ENCODE peak calls at places on chromosomes 11 and 22, in seven cellular contexts. One of them, this sample, is unnamed.

GRCh38 chr11:132475046-132475445 is 1057.3 kb downstream of the OPCML start:
- DNase-seq in upper lobe of right lung: no peak
- DNase-seq in astrocyte of the cerebellum: no peak
- DNase-seq in Peyer's patch: no peak
- DNase-seq in psoas muscle: no peak
- DNase-seq in endodermal cell: no peak
- DNase-seq in cardiac fibroblast: peak; percentile 9
- DNase-seq in this sample: no peak

GRCh38 chr22:46528121-46528610 is 9.3 kb downstream of the CELSR1 start:
- DNase-seq in upper lobe of right lung: no peak
- DNase-seq in astrocyte of the cerebellum: no peak
- DNase-seq in Peyer's patch: no peak
- DNase-seq in psoas muscle: no peak
- DNase-seq in endodermal cell: peak; percentile 62
- DNase-seq in cardiac fibroblast: peak; percentile 59
- DNase-seq in this sample: no peak

GRCh38 chr11:10387209-10388083 is 67.6 kb upstream of the AMPD3 start:
- DNase-seq in upper lobe of right lung: no peak
- DNase-seq in astrocyte of the cerebellum: peak; percentile 99
- DNase-seq in Peyer's patch: no peak
- DNase-seq in psoas muscle: peak; percentile 77
- DNase-seq in endodermal cell: no peak
- DNase-seq in cardiac fibroblast: peak; percentile 68
- DNase-seq in this sample: peak; percentile 81

GRCh38 chr11:108388576-108388975 is 78.8 kb downstream of the C11orf65 start:
- DNase-seq in upper lobe of right lung: no peak
- DNase-seq in astrocyte of the cerebellum: no peak
- DNase-seq in Peyer's patch: no peak
- DNase-seq in psoas muscle: no peak
- DNase-seq in endodermal cell: no peak
- DNase-seq in cardiac fibroblast: no peak
- DNase-seq in this sample: no peak

GRCh38 chr11:59192446-59193020 is 20.2 kb downstream of the MPEG1 start:
- DNase-seq in upper lobe of right lung: no peak
- DNase-seq in astrocyte of the cerebellum: no peak
- DNase-seq in Peyer's patch: no peak
- DNase-seq in psoas muscle: no peak
- DNase-seq in endodermal cell: no peak
- DNase-seq in cardiac fibroblast: no peak
- DNase-seq in this sample: no peak

GRCh38 chr11:62689421-62690183 is at the start of gene LRRN4CL:
- DNase-seq in upper lobe of right lung: no peak
- DNase-seq in astrocyte of the cerebellum: peak; percentile 73
- DNase-seq in Peyer's patch: no peak
- DNase-seq in psoas muscle: peak; percentile 90
- DNase-seq in endodermal cell: no peak
- DNase-seq in cardiac fibroblast: peak; percentile 94
- DNase-seq in this sample: peak; percentile 96

GRCh38 chr11:14577835-14578529 is 57.8 kb upstream of the PSMA1 start:
- DNase-seq in upper lobe of right lung: no peak
- DNase-seq in astrocyte of the cerebellum: no peak
- DNase-seq in Peyer's patch: no peak
- DNase-seq in psoas muscle: no peak
- DNase-seq in endodermal cell: no peak
- DNase-seq in cardiac fibroblast: no peak
- DNase-seq in this sample: no peak

GRCh38 chr11:41954034-41954433 is 494.6 kb upstream of the LRRC4C start:
- DNase-seq in upper lobe of right lung: no peak
- DNase-seq in astrocyte of the cerebellum: peak; percentile 20
- DNase-seq in Peyer's patch: no peak
- DNase-seq in psoas muscle: no peak
- DNase-seq in endodermal cell: no peak
- DNase-seq in cardiac fibroblast: peak; percentile 74
- DNase-seq in this sample: no peak

GRCh38 chr22:47063606-47064005 is 301.2 kb downstream of the TBC1D22A start:
- DNase-seq in upper lobe of right lung: no peak
- DNase-seq in astrocyte of the cerebellum: no peak
- DNase-seq in Peyer's patch: no peak
- DNase-seq in psoas muscle: no peak
- DNase-seq in endodermal cell: peak; percentile 32
- DNase-seq in cardiac fibroblast: no peak
- DNase-seq in this sample: no peak

GRCh38 chr11:57325735-57326048 is 940 bp upstream of the TNKS1BP1 start:
- DNase-seq in upper lobe of right lung: peak; percentile 84
- DNase-seq in astrocyte of the cerebellum: no peak
- DNase-seq in Peyer's patch: no peak
- DNase-seq in psoas muscle: peak; percentile 82
- DNase-seq in endodermal cell: no peak
- DNase-seq in cardiac fibroblast: no peak
- DNase-seq in this sample: no peak

GRCh38 chr11:128579790-128580504 is 7.4 kb downstream of the ETS1 start:
- DNase-seq in upper lobe of right lung: no peak
- DNase-seq in astrocyte of the cerebellum: no peak
- DNase-seq in Peyer's patch: no peak
- DNase-seq in psoas muscle: no peak
- DNase-seq in endodermal cell: no peak
- DNase-seq in cardiac fibroblast: peak; percentile 78
- DNase-seq in this sample: no peak

GRCh38 chr22:48889209-48889830 is 938.4 kb downstream of the BRD1 start:
- DNase-seq in upper lobe of right lung: peak; percentile 23
- DNase-seq in astrocyte of the cerebellum: no peak
- DNase-seq in Peyer's patch: no peak
- DNase-seq in psoas muscle: no peak
- DNase-seq in endodermal cell: peak; percentile 44
- DNase-seq in cardiac fibroblast: no peak
- DNase-seq in this sample: no peak

GRCh38 chr11:12799373-12799835 is 125.2 kb downstream of the TEAD1 start:
- DNase-seq in upper lobe of right lung: no peak
- DNase-seq in astrocyte of the cerebellum: no peak
- DNase-seq in Peyer's patch: no peak
- DNase-seq in psoas muscle: no peak
- DNase-seq in endodermal cell: no peak
- DNase-seq in cardiac fibroblast: no peak
- DNase-seq in this sample: no peak

GRCh38 chr11:66979336-66979980 is 4.4 kb downstream of the C11orf86 start:
- DNase-seq in upper lobe of right lung: no peak
- DNase-seq in astrocyte of the cerebellum: no peak
- DNase-seq in Peyer's patch: no peak
- DNase-seq in psoas muscle: no peak
- DNase-seq in endodermal cell: no peak
- DNase-seq in cardiac fibroblast: no peak
- DNase-seq in this sample: no peak

GRCh38 chr11:131666006-131666405 is 295.6 kb downstream of the NTM start:
- DNase-seq in upper lobe of right lung: no peak
- DNase-seq in astrocyte of the cerebellum: no peak
- DNase-seq in Peyer's patch: no peak
- DNase-seq in psoas muscle: no peak
- DNase-seq in endodermal cell: peak; percentile 24
- DNase-seq in cardiac fibroblast: no peak
- DNase-seq in this sample: no peak

GRCh38 chr11:36235750-36236149 is 53.5 kb downstream of the COMMD9 start:
- DNase-seq in upper lobe of right lung: no peak
- DNase-seq in astrocyte of the cerebellum: no peak
- DNase-seq in Peyer's patch: no peak
- DNase-seq in psoas muscle: no peak
- DNase-seq in endodermal cell: no peak
- DNase-seq in cardiac fibroblast: no peak
- DNase-seq in this sample: no peak

GRCh38 chr11:10623797-10624761 is 55.6 kb upstream of the LYVE1 start:
- DNase-seq in upper lobe of right lung: peak; percentile 86
- DNase-seq in astrocyte of the cerebellum: no peak
- DNase-seq in Peyer's patch: no peak
- DNase-seq in psoas muscle: peak; percentile 43
- DNase-seq in endodermal cell: peak; percentile 91
- DNase-seq in cardiac fibroblast: peak; percentile 25
- DNase-seq in this sample: no peak

GRCh38 chr22:22031571-22031970 is 49.0 kb upstream of the TOP3B start:
- DNase-seq in upper lobe of right lung: no peak
- DNase-seq in astrocyte of the cerebellum: no peak
- DNase-seq in Peyer's patch: no peak
- DNase-seq in psoas muscle: no peak
- DNase-seq in endodermal cell: no peak
- DNase-seq in cardiac fibroblast: no peak
- DNase-seq in this sample: no peak

GRCh38 chr11:46890665-46891064 is 27.7 kb downstream of the LRP4 start:
- DNase-seq in upper lobe of right lung: no peak
- DNase-seq in astrocyte of the cerebellum: no peak
- DNase-seq in Peyer's patch: no peak
- DNase-seq in psoas muscle: no peak
- DNase-seq in endodermal cell: no peak
- DNase-seq in cardiac fibroblast: peak; percentile 17
- DNase-seq in this sample: no peak

GRCh38 chr11:72395993-72396392 is 38.3 kb downstream of the CLPB start:
- DNase-seq in upper lobe of right lung: no peak
- DNase-seq in astrocyte of the cerebellum: no peak
- DNase-seq in Peyer's patch: no peak
- DNase-seq in psoas muscle: no peak
- DNase-seq in endodermal cell: no peak
- DNase-seq in cardiac fibroblast: no peak
- DNase-seq in this sample: no peak

GRCh38 chr11:83159901-83160865 is 3.3 kb downstream of the PCF11 start:
- DNase-seq in upper lobe of right lung: no peak
- DNase-seq in astrocyte of the cerebellum: peak; percentile 3
- DNase-seq in Peyer's patch: no peak
- DNase-seq in psoas muscle: no peak
- DNase-seq in endodermal cell: no peak
- DNase-seq in cardiac fibroblast: peak; percentile 67
- DNase-seq in this sample: no peak

GRCh38 chr11:4134844-4135243 is 40.2 kb downstream of the RRM1 start:
- DNase-seq in upper lobe of right lung: no peak
- DNase-seq in astrocyte of the cerebellum: peak; percentile 12
- DNase-seq in Peyer's patch: no peak
- DNase-seq in psoas muscle: no peak
- DNase-seq in endodermal cell: no peak
- DNase-seq in cardiac fibroblast: peak; percentile 70
- DNase-seq in this sample: no peak

GRCh38 chr11:68120212-68121066 is 749 bp downstream of the CHKA start:
- DNase-seq in upper lobe of right lung: peak; percentile 89
- DNase-seq in astrocyte of the cerebellum: no peak
- DNase-seq in Peyer's patch: peak; percentile 63
- DNase-seq in psoas muscle: peak; percentile 66
- DNase-seq in endodermal cell: peak; percentile 84
- DNase-seq in cardiac fibroblast: peak; percentile 38
- DNase-seq in this sample: no peak

GRCh38 chr11:76838422-76839068 is 22.2 kb upstream of the ACER3 start:
- DNase-seq in upper lobe of right lung: no peak
- DNase-seq in astrocyte of the cerebellum: no peak
- DNase-seq in Peyer's patch: no peak
- DNase-seq in psoas muscle: no peak
- DNase-seq in endodermal cell: peak; percentile 92
- DNase-seq in cardiac fibroblast: peak; percentile 22
- DNase-seq in this sample: no peak

GRCh38 chr11:113174862-113175261 is 139.5 kb upstream of the TTC12 start:
- DNase-seq in upper lobe of right lung: no peak
- DNase-seq in astrocyte of the cerebellum: no peak
- DNase-seq in Peyer's patch: no peak
- DNase-seq in psoas muscle: no peak
- DNase-seq in endodermal cell: no peak
- DNase-seq in cardiac fibroblast: no peak
- DNase-seq in this sample: no peak

GRCh38 chr22:33770723-33771122 is 149.6 kb downstream of the LARGE1 start:
- DNase-seq in upper lobe of right lung: no peak
- DNase-seq in astrocyte of the cerebellum: no peak
- DNase-seq in Peyer's patch: no peak
- DNase-seq in psoas muscle: no peak
- DNase-seq in endodermal cell: no peak
- DNase-seq in cardiac fibroblast: no peak
- DNase-seq in this sample: no peak

GRCh38 chr11:27721505-27722116 is 21.4 kb upstream of the BDNF start:
- DNase-seq in upper lobe of right lung: no peak
- DNase-seq in astrocyte of the cerebellum: no peak
- DNase-seq in Peyer's patch: no peak
- DNase-seq in psoas muscle: no peak
- DNase-seq in endodermal cell: no peak
- DNase-seq in cardiac fibroblast: no peak
- DNase-seq in this sample: no peak
- H3K4me3 ChIP-seq in upper lobe of right lung: no peak overlapping the region
- H3K4me3 ChIP-seq in astrocyte of the cerebellum: peak overlapping the region; percentile 67
- H3K4me3 ChIP-seq in Peyer's patch: no peak overlapping the region
- H3K4me3 ChIP-seq in psoas muscle: peak overlapping the region; percentile 54
- H3K4me3 ChIP-seq in endodermal cell: peak overlapping the region; percentile 77
- H3K4me3 ChIP-seq in cardiac fibroblast: peak overlapping the region; percentile 55
- H3K4me3 ChIP-seq in this sample: peak overlapping the region; percentile 55

DNA sequence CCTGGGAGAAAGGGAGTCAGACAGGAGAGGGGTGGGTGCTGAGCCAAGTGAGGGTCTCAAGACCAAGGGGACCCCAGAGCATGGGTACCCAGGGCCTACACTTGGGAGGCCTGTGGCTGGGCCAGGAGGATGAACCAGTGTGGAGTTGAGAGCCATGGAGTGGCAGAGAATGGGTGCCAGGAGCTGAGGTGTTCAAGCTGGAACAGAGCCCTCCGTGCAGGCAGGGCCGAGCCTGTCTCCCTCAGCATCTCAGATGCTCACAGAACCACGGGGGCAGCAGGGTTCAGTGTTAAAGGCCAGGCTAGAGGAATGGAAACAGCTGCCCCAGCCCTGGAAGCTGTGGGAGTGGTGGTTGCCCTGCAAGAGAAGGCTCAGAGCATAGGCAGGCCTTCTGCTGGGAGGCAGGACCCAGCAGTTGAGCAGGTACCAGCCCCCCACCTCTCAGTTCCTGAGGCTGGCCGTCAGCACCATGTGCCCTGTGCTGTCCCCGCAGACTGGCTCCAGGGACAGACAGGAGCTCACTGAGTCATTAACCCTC is 32.3 kb downstream of the RSPH14 start:
- DNase-seq in upper lobe of right lung: no peak
- DNase-seq in astrocyte of the cerebellum: no peak
- DNase-seq in Peyer's patch: no peak
- DNase-seq in psoas muscle: no peak
- DNase-seq in endodermal cell: no peak
- DNase-seq in cardiac fibroblast: no peak
- DNase-seq in this sample: no peak
- TF ChIP-seq CTCF in upper lobe of right lung: no peak
- TF ChIP-seq CTCF in astrocyte of the cerebellum: no peak
- TF ChIP-seq CTCF in Peyer's patch: no peak
- TF ChIP-seq CTCF in psoas muscle: no peak
- TF ChIP-seq CTCF in endodermal cell: no peak
- TF ChIP-seq CTCF in cardiac fibroblast: no peak
- TF ChIP-seq CTCF in this sample: no peak

GRCh38 chr22:37634505-37635002 is 4.9 kb upstream of the SH3BP1 start:
- DNase-seq in upper lobe of right lung: no peak
- DNase-seq in astrocyte of the cerebellum: no peak
- DNase-seq in Peyer's patch: no peak
- DNase-seq in psoas muscle: no peak
- DNase-seq in endodermal cell: no peak
- DNase-seq in cardiac fibroblast: no peak
- DNase-seq in this sample: no peak
- H3K4me3 ChIP-seq in upper lobe of right lung: peak overlapping the region; percentile 8
- H3K4me3 ChIP-seq in astrocyte of the cerebellum: no peak overlapping the region
- H3K4me3 ChIP-seq in Peyer's patch: peak overlapping the region; percentile 23
- H3K4me3 ChIP-seq in psoas muscle: no peak overlapping the region
- H3K4me3 ChIP-seq in endodermal cell: no peak overlapping the region
- H3K4me3 ChIP-seq in cardiac fibroblast: no peak overlapping the region
- H3K4me3 ChIP-seq in this sample: no peak overlapping the region

DNA sequence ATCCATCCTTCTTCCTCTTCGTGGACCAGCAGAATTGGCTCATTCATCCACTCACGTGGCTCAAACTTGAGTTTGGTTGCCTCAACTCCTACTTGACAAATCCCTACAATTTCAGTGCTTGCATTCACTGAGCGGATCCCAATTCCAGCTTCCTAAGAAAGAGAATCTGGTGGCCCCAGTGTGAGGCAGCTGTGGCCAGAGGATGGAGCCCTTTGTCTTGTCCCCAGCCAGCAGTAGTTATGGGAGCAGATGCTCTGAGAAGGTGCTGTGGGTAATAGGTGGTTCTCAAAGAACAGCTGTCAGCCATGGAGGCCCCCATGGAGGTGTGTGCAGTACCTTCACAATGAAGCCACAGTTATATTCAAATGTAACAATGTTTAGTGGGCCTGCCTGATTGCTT is 39.3 kb downstream of the KREMEN1 start:
- DNase-seq in upper lobe of right lung: no peak
- DNase-seq in astrocyte of the cerebellum: no peak
- DNase-seq in Peyer's patch: no peak
- DNase-seq in psoas muscle: no peak
- DNase-seq in endodermal cell: peak; percentile 58
- DNase-seq in cardiac fibroblast: no peak
- DNase-seq in this sample: no peak
- TF ChIP-seq CTCF in upper lobe of right lung: no peak
- TF ChIP-seq CTCF in astrocyte of the cerebellum: no peak
- TF ChIP-seq CTCF in Peyer's patch: no peak
- TF ChIP-seq CTCF in psoas muscle: no peak
- TF ChIP-seq CTCF in endodermal cell: peak; percentile 48
- TF ChIP-seq CTCF in cardiac fibroblast: no peak
- TF ChIP-seq CTCF in this sample: no peak

This sample was measured in HFF-Myc.